ENCODE peak calls at places on chromosome 9, in eight cellular contexts. G is stimulated activated CD8-positive, alpha-beta memory T cell treated with anti-CD3 and anti-CD28 coated beads, Interleukin-2, amount 100 ng/mL, for 48 hours; L is astrocyte of the cerebellum; W is NCI-H524; P is heart right ventricle; K is NCI-H774; S is mammary epithelial cell; N is Caco-2. T is an unnamed sample.

GRCh38 chr9:10045598-10045997 is 567.2 kb downstream of the PTPRD start:
- DNase-seq in G (no peak), L (peak), W (no peak), P (no peak), K (peak), S (peak), N (no peak), T (peak)

GRCh38 chr9:125759812-125760134 is 12.6 kb downstream of the PBX3 start:
- DNase-seq in G (no peak), L (no peak), W (peak), P (no peak), K (peak), S (no peak), N (no peak), T (no peak)

GRCh38 chr9:91948423-91949292 is 1.4 kb downstream of the ROR2 start:
- DNase-seq in G (peak), L (no peak), W (peak), P (no peak), K (peak), S (peak), N (peak), T (no peak)

GRCh38 chr9:83336696-83337095 is 201.5 kb downstream of the FRMD3 start:
- DNase-seq in G (no peak), L (peak), W (no peak), P (no peak), K (no peak), S (peak), N (no peak), T (peak)

GRCh38 chr9:107243757-107244156 is 39.3 kb upstream of the RAD23B start:
- DNase-seq in G (no peak), L (peak), W (no peak), P (no peak), K (peak), S (peak), N (peak), T (peak)

GRCh38 chr9:114364123-114364522 is 23.7 kb downstream of the AKNA start:
- DNase-seq in G (no peak), L (peak), W (no peak), P (no peak), K (no peak), S (peak), N (no peak), T (peak)

GRCh38 chr9:6695121-6695814 is 49.7 kb upstream of the GLDC start:
- DNase-seq in G (no peak), L (no peak), W (no peak), P (no peak), K (no peak), S (no peak), N (no peak), T (no peak)

GRCh38 chr9:120710110-120710981 is 3.9 kb downstream of the MEGF9 start:
- DNase-seq in G (no peak), L (no peak), W (no peak), P (no peak), K (peak), S (peak), N (no peak), T (peak)

GRCh38 chr9:114430443-114430842 is 42.7 kb upstream of the AKNA start:
- DNase-seq in G (no peak), L (no peak), W (peak), P (no peak), K (peak), S (no peak), N (no peak), T (peak)

GRCh38 chr9:108844856-108845255 is 10.9 kb downstream of the ACTL7B start:
- DNase-seq in G (no peak), L (no peak), W (peak), P (no peak), K (peak), S (peak), N (no peak), T (no peak)

GRCh38 chr9:24738421-24738961 is 192.8 kb upstream of the IZUMO3 start:
- DNase-seq in G (no peak), L (no peak), W (no peak), P (no peak), K (no peak), S (no peak), N (no peak), T (no peak)

GRCh38 chr9:104553261-104553660 is 15.7 kb upstream of the OR13C8 start:
- DNase-seq in G (no peak), L (no peak), W (no peak), P (no peak), K (no peak), S (no peak), N (no peak), T (peak)

GRCh38 chr9:86945868-86946711 is 1.2 kb downstream of the GAS1 start:
- DNase-seq in G (peak), L (no peak), W (no peak), P (peak), K (no peak), S (peak), N (peak), T (peak)

GRCh38 chr9:36738318-36738975 is 165.8 kb downstream of the MELK start:
- DNase-seq in G (no peak), L (no peak), W (no peak), P (no peak), K (no peak), S (peak), N (no peak), T (peak)

T was measured in PC-3.